ENCODE peak calls at places on chromosomes 13 and 19, in five cellular contexts. O, I, H, F and W are unnamed samples.

GRCh38 chr13:95858286-95859075 is 181.5 kb downstream of the DNAJC3 start:
- DNase-seq in O (peak; percentile 55), I (no peak), H (no peak), F (no peak), W (no peak)

GRCh38 chr19:35348909-35349611 is 1.4 kb downstream of the FFAR1 start:
- DNase-seq in I (no peak), F (no peak), H (no peak), O (no peak), W (no peak)

GRCh38 chr13:99307247-99307646 is at the start of gene GPR183:
- DNase-seq in O (peak; percentile 43), I (peak; percentile 32), F (no peak), H (peak; percentile 70), W (no peak)

GRCh38 chr13:110287031-110287828 is 19.7 kb downstream of the COL4A1 start:
- DNase-seq in I (peak; percentile 99), H (no peak), F (no peak), O (no peak), W (no peak)

GRCh38 chr19:16319466-16319865 is 5.2 kb upstream of the KLF2 start:
- DNase-seq in F (no peak), O (peak; percentile 49), I (no peak), H (peak; percentile 43), W (no peak)

GRCh38 chr13:24623141-24623665 is 57.0 kb upstream of the ATP12A start:
- DNase-seq in F (no peak), I (no peak), H (no peak), O (no peak), W (no peak)

GRCh38 chr19:4597975-4598671 is 38.6 kb upstream of the SEMA6B start:
- DNase-seq in F (no peak), H (peak; percentile 57), I (no peak), O (no peak), W (peak; percentile 77)

GRCh38 chr19:5148794-5149190 is 179.9 kb downstream of the KDM4B start:
- DNase-seq in H (no peak), F (no peak), I (peak; percentile 81), O (no peak), W (no peak)

GRCh38 chr13:49253310-49253709 is 5.6 kb downstream of the CDADC1 start:
- DNase-seq in F (no peak), I (no peak), O (no peak), H (no peak), W (no peak)

GRCh38 chr13:33204130-33204927 is 81.2 kb downstream of the STARD13 start:
- DNase-seq in F (no peak), H (peak; percentile 89), O (peak; percentile 90), I (no peak), W (no peak)

GRCh38 chr13:51066091-51066831 is 44.8 kb downstream of the C13orf42 start:
- DNase-seq in H (peak; percentile 53), O (peak; percentile 4), I (peak; percentile 18), F (no peak), W (no peak)

GRCh38 chr13:107124129-107124718 is 556.3 kb upstream of the ARGLU1 start:
- DNase-seq in O (peak; percentile 36), H (peak; percentile 18), I (peak; percentile 72), F (no peak), W (peak; percentile 37)

GRCh38 chr13:29484796-29485195 is 110.7 kb downstream of the SLC7A1 start:
- DNase-seq in H (no peak), O (no peak), I (no peak), F (no peak), W (no peak)

GRCh38 chr19:45439190-45439568 is 15.5 kb upstream of the ERCC1 start:
- DNase-seq in F (no peak), O (no peak), I (no peak), H (no peak), W (no peak)

GRCh38 chr19:45440873-45441654 is 17.3 kb upstream of the ERCC1 start:
- DNase-seq in F (no peak), I (peak; percentile 90), H (peak; percentile 79), O (peak; percentile 57), W (no peak)

GRCh38 chr19:45437328-45437727 is 13.6 kb upstream of the ERCC1 start:
- DNase-seq in F (no peak), I (no peak), H (no peak), O (no peak), W (no peak)

GRCh38 chr19:45440259-45440638 is 16.5 kb upstream of the ERCC1 start:
- DNase-seq in H (no peak), O (no peak), F (no peak), I (peak; percentile 59), W (no peak)

GRCh38 chr19:45439569-45440258 is 16.0 kb upstream of the ERCC1 start:
- DNase-seq in F (no peak), H (peak; percentile 88), O (peak; percentile 72), I (peak; percentile 80), W (no peak)
- H3K4me3 ChIP-seq in F (peak overlapping the region; percentile 41), H (peak overlapping the region; percentile 72), O (peak overlapping the region; percentile 64), I (peak overlapping the region; percentile 76), W (peak overlapping the region; percentile 55)

GRCh38 chr19:10207026-10207425 is 12.3 kb upstream of the DNMT1 start:
- DNase-seq in F (no peak), O (no peak), H (no peak), I (no peak), W (no peak)
- H4K91ac ChIP-seq in F (no peak overlapping the region), O (no peak overlapping the region), H (no peak overlapping the region), I (peak overlapping the region; percentile 76), W (no peak overlapping the region)

GRCh38 chr13:27160657-27161174 is 10.9 kb downstream of the USP12 start:
- DNase-seq in O (no peak), I (no peak), H (no peak), F (no peak), W (no peak)
- H3K4me3 ChIP-seq in O (no peak overlapping the region), I (no peak overlapping the region), H (no peak overlapping the region), F (no peak overlapping the region), W (no peak overlapping the region)

GRCh38 chr19:38666662-38667448 is 19.4 kb downstream of the ACTN4 start:
- DNase-seq in H (peak; percentile 95), I (no peak), F (no peak), O (peak; percentile 81), W (peak; percentile 70)
- H4K91ac ChIP-seq in H (peak overlapping the region; percentile 98), I (peak overlapping the region; percentile 86), F (peak overlapping the region; percentile 95), O (peak overlapping the region; percentile 99), W (no peak overlapping the region)

GRCh38 chr19:39411006-39411831 is 1.2 kb upstream of the PLEKHG2 start:
- DNase-seq in H (peak; percentile 99), I (peak; percentile 51), F (no peak), O (peak; percentile 68), W (no peak)
- H3K4me3 ChIP-seq in H (peak overlapping the region; percentile 76), I (no peak overlapping the region), F (no peak overlapping the region), O (no peak overlapping the region), W (no peak overlapping the region)

GRCh38 chr19:42075364-42075615 is 676 bp upstream of the ZNF574 start:
- DNase-seq in F (no peak), I (no peak), H (no peak), O (no peak), W (no peak)
- H4K91ac ChIP-seq in F (peak overlapping the region; percentile 95), I (peak overlapping the region; percentile 86), H (peak overlapping the region; percentile 70), O (peak overlapping the region; percentile 98), W (no peak overlapping the region)

GRCh38 chr19:9913237-9914000 is 22.9 kb downstream of the OLFM2 start:
- DNase-seq in H (peak; percentile 26), O (no peak), F (no peak), I (no peak), W (no peak)
- H3K4me3 ChIP-seq in H (peak overlapping the region; percentile 55), O (peak overlapping the region; percentile 41), F (peak overlapping the region; percentile 37), I (peak overlapping the region; percentile 69), W (peak overlapping the region; percentile 78)

DNA sequence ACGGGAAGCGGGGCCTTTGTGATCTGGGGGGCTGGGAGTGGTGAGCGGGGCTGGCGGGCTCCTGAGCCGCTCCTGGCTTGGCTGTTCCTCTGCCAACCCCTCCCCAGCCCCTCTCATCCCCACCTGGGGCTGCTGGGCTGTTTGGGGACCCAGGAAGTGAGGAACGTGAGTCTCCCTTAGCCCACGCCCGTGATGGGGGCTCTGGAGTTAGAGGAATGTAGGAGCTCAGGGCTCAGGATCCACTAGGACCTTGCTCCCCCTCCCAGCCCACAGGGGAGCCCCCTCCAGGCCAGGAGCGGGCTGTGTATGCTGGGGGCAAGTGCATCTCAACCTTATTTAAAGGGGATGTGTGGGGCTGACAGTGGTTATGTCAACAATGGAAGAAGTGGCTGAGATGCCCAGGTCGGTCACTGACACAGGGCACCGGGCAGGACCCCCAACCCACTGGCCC is 134.1 kb downstream of the URI1 start:
- DNase-seq in F (no peak), O (no peak), I (no peak), H (no peak), W (no peak)
- H4K91ac ChIP-seq in F (no peak overlapping the region), O (no peak overlapping the region), I (no peak overlapping the region), H (no peak overlapping the region), W (no peak overlapping the region)

GRCh38 chr13:27822873-27823311 is 30.6 kb downstream of the GSX1 start:
- DNase-seq in I (peak; percentile 27), O (no peak), H (peak; percentile 42), F (no peak), W (no peak)
- H3K4me3 ChIP-seq in I (no peak overlapping the region), O (no peak overlapping the region), H (no peak overlapping the region), F (no peak overlapping the region), W (no peak overlapping the region)

GRCh38 chr19:13842294-13843103 is 34.4 kb upstream of the NANOS3 start:
- DNase-seq in O (peak; percentile 65), I (peak; percentile 71), F (no peak), H (peak; percentile 87), W (no peak)

GRCh38 chr19:13843104-13843921 is 33.6 kb upstream of the NANOS3 start:
- DNase-seq in O (peak; percentile 47), I (peak; percentile 53), H (peak; percentile 86), F (no peak), W (no peak)

GRCh38 chr19:13841339-13842293 is 35.3 kb upstream of the NANOS3 start:
- DNase-seq in F (no peak), H (peak; percentile 73), O (no peak), I (peak; percentile 65), W (no peak)

GRCh38 chr19:13846533-13847032 is 30.4 kb upstream of the NANOS3 start:
- DNase-seq in H (peak; percentile 99), I (peak; percentile 97), F (no peak), O (peak; percentile 93), W (no peak)

DNA sequence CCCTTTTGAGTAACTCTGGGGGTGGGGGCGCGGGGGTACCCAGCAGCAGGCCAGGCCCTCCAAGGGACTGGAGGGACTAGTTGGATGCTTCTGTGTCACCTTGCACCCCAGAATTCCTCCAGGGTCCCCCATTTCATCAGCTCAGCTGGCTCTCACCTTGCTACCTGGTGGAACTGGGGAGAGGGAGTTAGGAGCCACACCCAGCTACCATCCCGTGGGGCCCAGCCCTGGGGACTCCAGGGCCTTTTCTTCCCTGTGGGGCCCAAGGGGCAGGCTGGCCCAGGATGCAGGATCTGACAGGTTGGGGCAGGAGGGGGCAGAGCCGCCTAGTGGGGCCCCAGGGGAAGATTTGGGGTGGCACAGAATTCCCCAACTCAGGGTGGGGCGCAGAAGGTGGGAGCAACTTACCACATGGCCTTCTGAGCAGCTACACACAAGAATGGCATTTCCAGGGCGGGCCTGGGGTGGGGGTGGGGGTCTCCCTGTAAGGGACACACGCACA is 32.8 kb upstream of the NANOS3 start:
- DNase-seq in I (no peak), F (no peak), O (no peak), H (no peak), W (no peak)
- H4K91ac ChIP-seq in I (peak overlapping the region; percentile 93), F (no peak overlapping the region), O (no peak overlapping the region), H (peak overlapping the region; percentile 30), W (no peak overlapping the region)